ENCODE peak calls at places on chromosomes 2 and 18, in six cellular contexts. U, S, B, N, Q and I are unnamed samples.
A peak's percentile ranks its signal among the peaks of the same experiment; 100 is the strongest.

GRCh38 chr2:1591461-1591770 is 152.9 kb downstream of the PXDN start:
- DNase-seq in S (no peak), B (no peak), Q (peak; percentile 35), N (no peak), U (no peak), I (no peak)

GRCh38 chr2:46800218-46800617 is 115.4 kb downstream of the MCFD2 start:
- DNase-seq in S (no peak), Q (no peak), U (peak; percentile 10), B (peak; percentile 28), N (no peak), I (no peak)

GRCh38 chr2:32715981-32716380 is 88.1 kb downstream of the TTC27 start:
- DNase-seq in N (no peak), B (no peak), U (peak; percentile 53), Q (no peak), S (peak; percentile 58), I (peak; percentile 17)

GRCh38 chr2:183164111-183165015 is 40.1 kb downstream of the NUP35 start:
- DNase-seq in S (no peak), Q (peak; percentile 7), B (no peak), U (peak; percentile 69), N (no peak), I (no peak)

GRCh38 chr2:150413890-150414289 is 73.6 kb downstream of the RND3 start:
- DNase-seq in S (no peak), U (no peak), N (no peak), B (no peak), Q (no peak), I (no peak)

GRCh38 chr2:101991731-101992145 is at the start of gene IL1R2:
- DNase-seq in N (no peak), B (no peak), Q (no peak), U (no peak), S (no peak), I (peak; percentile 54)

GRCh38 chr18:46946656-46947282 is 29.4 kb downstream of the KATNAL2 start:
- DNase-seq in S (peak; percentile 83), N (peak; percentile 88), U (peak; percentile 95), Q (peak; percentile 87), B (peak; percentile 78), I (no peak)

GRCh38 chr2:162401871-162402270 is 57.9 kb downstream of the GCA start:
- DNase-seq in U (no peak), N (no peak), B (no peak), S (no peak), Q (no peak), I (no peak)

GRCh38 chr2:39606585-39606984 is 59.1 kb upstream of the TMEM178A start:
- DNase-seq in B (no peak), S (no peak), N (no peak), U (peak; percentile 67), Q (no peak), I (no peak)

GRCh38 chr2:23976883-23977282 is 33.0 kb upstream of the MFSD2B start:
- DNase-seq in S (no peak), B (no peak), Q (no peak), U (no peak), N (no peak), I (no peak)